ENCODE peak calls at places on chromosomes 16 and 17, in eight cellular contexts. One of them, this sample, is unnamed.

GRCh38 chr17:50381260-50381815 is 8.3 kb downstream of the EME1 start:
- DNase-seq in lower leg skin: no peak
- DNase-seq in gastrocnemius medialis: no peak
- DNase-seq in lower lobe of right lung: no peak
- DNase-seq in B cell: no peak
- DNase-seq in upper lobe of right lung: no peak
- DNase-seq in left ventricle myocardium inferior: no peak
- DNase-seq in GM20000: no peak
- DNase-seq in this sample: no peak

GRCh38 chr17:60641810-60642220 is 35.8 kb upstream of the BCAS3 start:
- DNase-seq in B cell: peak
- DNase-seq in gastrocnemius medialis: peak
- DNase-seq in lower lobe of right lung: no peak
- DNase-seq in upper lobe of right lung: no peak
- DNase-seq in lower leg skin: peak
- DNase-seq in left ventricle myocardium inferior: no peak
- DNase-seq in GM20000: peak
- DNase-seq in this sample: peak

GRCh38 chr17:14784997-14785696 is 480.0 kb downstream of the PMP22 start:
- DNase-seq in GM20000: no peak
- DNase-seq in upper lobe of right lung: no peak
- DNase-seq in gastrocnemius medialis: no peak
- DNase-seq in lower leg skin: no peak
- DNase-seq in lower lobe of right lung: no peak
- DNase-seq in B cell: no peak
- DNase-seq in left ventricle myocardium inferior: no peak
- DNase-seq in this sample: peak

GRCh38 chr16:57167951-57168350 is 17.9 kb downstream of the PSME3IP1 start:
- DNase-seq in lower leg skin: no peak
- DNase-seq in lower lobe of right lung: no peak
- DNase-seq in GM20000: peak
- DNase-seq in B cell: peak
- DNase-seq in gastrocnemius medialis: no peak
- DNase-seq in upper lobe of right lung: no peak
- DNase-seq in left ventricle myocardium inferior: no peak
- DNase-seq in this sample: peak

GRCh38 chr17:54948380-54948779 is 20.1 kb downstream of the COX11 start:
- DNase-seq in B cell: no peak
- DNase-seq in upper lobe of right lung: no peak
- DNase-seq in gastrocnemius medialis: no peak
- DNase-seq in lower leg skin: no peak
- DNase-seq in lower lobe of right lung: no peak
- DNase-seq in GM20000: no peak
- DNase-seq in left ventricle myocardium inferior: no peak
- DNase-seq in this sample: peak

GRCh38 chr16:89442588-89442987 is 47.8 kb downstream of the ANKRD11 start:
- DNase-seq in gastrocnemius medialis: peak
- DNase-seq in GM20000: no peak
- DNase-seq in lower leg skin: no peak
- DNase-seq in B cell: no peak
- DNase-seq in upper lobe of right lung: no peak
- DNase-seq in lower lobe of right lung: no peak
- DNase-seq in left ventricle myocardium inferior: no peak
- DNase-seq in this sample: peak

GRCh38 chr17:45087496-45087975 is 26.4 kb downstream of the NMT1 start:
- DNase-seq in left ventricle myocardium inferior: no peak
- DNase-seq in B cell: no peak
- DNase-seq in GM20000: no peak
- DNase-seq in lower lobe of right lung: no peak
- DNase-seq in upper lobe of right lung: no peak
- DNase-seq in gastrocnemius medialis: peak
- DNase-seq in lower leg skin: no peak
- DNase-seq in this sample: no peak

GRCh38 chr17:80879723-80880649 is 111.7 kb upstream of the CHMP6 start:
- DNase-seq in gastrocnemius medialis: peak
- DNase-seq in left ventricle myocardium inferior: peak
- DNase-seq in GM20000: no peak
- DNase-seq in lower lobe of right lung: peak
- DNase-seq in lower leg skin: no peak
- DNase-seq in upper lobe of right lung: peak
- DNase-seq in B cell: no peak
- DNase-seq in this sample: peak

GRCh38 chr17:35241520-35241919 is 1.4 kb upstream of the SLFN5 start:
- DNase-seq in lower lobe of right lung: no peak
- DNase-seq in left ventricle myocardium inferior: no peak
- DNase-seq in B cell: no peak
- DNase-seq in lower leg skin: no peak
- DNase-seq in gastrocnemius medialis: peak
- DNase-seq in GM20000: no peak
- DNase-seq in upper lobe of right lung: no peak
- DNase-seq in this sample: peak

GRCh38 chr17:28735242-28735722 is 6.7 kb downstream of the NEK8 start:
- DNase-seq in GM20000: no peak
- DNase-seq in lower lobe of right lung: peak
- DNase-seq in upper lobe of right lung: no peak
- DNase-seq in gastrocnemius medialis: peak
- DNase-seq in lower leg skin: no peak
- DNase-seq in left ventricle myocardium inferior: no peak
- DNase-seq in B cell: no peak
- DNase-seq in this sample: no peak

GRCh38 chr17:63442549-63443035 is 3.5 kb downstream of the CYB561 start:
- DNase-seq in GM20000: peak
- DNase-seq in lower lobe of right lung: no peak
- DNase-seq in upper lobe of right lung: no peak
- DNase-seq in lower leg skin: no peak
- DNase-seq in B cell: peak
- DNase-seq in left ventricle myocardium inferior: no peak
- DNase-seq in gastrocnemius medialis: no peak
- DNase-seq in this sample: peak

GRCh38 chr17:38672788-38673713 is 1.7 kb downstream of the EPOP start:
- DNase-seq in lower lobe of right lung: no peak
- DNase-seq in B cell: peak
- DNase-seq in gastrocnemius medialis: no peak
- DNase-seq in left ventricle myocardium inferior: no peak
- DNase-seq in GM20000: no peak
- DNase-seq in lower leg skin: no peak
- DNase-seq in upper lobe of right lung: no peak
- DNase-seq in this sample: peak

GRCh38 chr17:81245665-81246342 is 6.7 kb downstream of the NDUFAF8 start:
- DNase-seq in GM20000: no peak
- DNase-seq in upper lobe of right lung: no peak
- DNase-seq in lower lobe of right lung: peak
- DNase-seq in left ventricle myocardium inferior: no peak
- DNase-seq in gastrocnemius medialis: no peak
- DNase-seq in lower leg skin: no peak
- DNase-seq in B cell: no peak
- DNase-seq in this sample: no peak

GRCh38 chr17:81641825-81642489 is 5.0 kb downstream of the TSPAN10 start:
- DNase-seq in gastrocnemius medialis: no peak
- DNase-seq in lower leg skin: no peak
- DNase-seq in B cell: no peak
- DNase-seq in GM20000: no peak
- DNase-seq in lower lobe of right lung: no peak
- DNase-seq in upper lobe of right lung: no peak
- DNase-seq in left ventricle myocardium inferior: no peak
- DNase-seq in this sample: no peak

GRCh38 chr17:6799738-6800137 is 23.7 kb downstream of the FBXO39 start:
- DNase-seq in gastrocnemius medialis: no peak
- DNase-seq in lower leg skin: no peak
- DNase-seq in B cell: no peak
- DNase-seq in upper lobe of right lung: no peak
- DNase-seq in left ventricle myocardium inferior: no peak
- DNase-seq in GM20000: no peak
- DNase-seq in lower lobe of right lung: no peak
- DNase-seq in this sample: no peak

GRCh38 chr17:6796017-6796886 is 20.2 kb downstream of the FBXO39 start:
- DNase-seq in GM20000: no peak
- DNase-seq in gastrocnemius medialis: no peak
- DNase-seq in upper lobe of right lung: no peak
- DNase-seq in left ventricle myocardium inferior: no peak
- DNase-seq in B cell: no peak
- DNase-seq in lower lobe of right lung: no peak
- DNase-seq in lower leg skin: no peak
- DNase-seq in this sample: no peak

GRCh38 chr17:6797718-6798351 is 21.8 kb downstream of the FBXO39 start:
- DNase-seq in lower leg skin: no peak
- DNase-seq in lower lobe of right lung: no peak
- DNase-seq in left ventricle myocardium inferior: no peak
- DNase-seq in upper lobe of right lung: no peak
- DNase-seq in gastrocnemius medialis: no peak
- DNase-seq in GM20000: no peak
- DNase-seq in B cell: no peak
- DNase-seq in this sample: no peak

GRCh38 chr17:6796887-6797490 is 21.0 kb downstream of the FBXO39 start:
- DNase-seq in lower lobe of right lung: no peak
- DNase-seq in left ventricle myocardium inferior: no peak
- DNase-seq in lower leg skin: no peak
- DNase-seq in upper lobe of right lung: no peak
- DNase-seq in B cell: no peak
- DNase-seq in gastrocnemius medialis: no peak
- DNase-seq in GM20000: no peak
- DNase-seq in this sample: no peak

GRCh38 chr17:6800422-6801027 is 24.5 kb downstream of the FBXO39 start:
- DNase-seq in GM20000: no peak
- DNase-seq in gastrocnemius medialis: no peak
- DNase-seq in B cell: no peak
- DNase-seq in upper lobe of right lung: no peak
- DNase-seq in lower leg skin: no peak
- DNase-seq in left ventricle myocardium inferior: no peak
- DNase-seq in lower lobe of right lung: no peak
- DNase-seq in this sample: no peak
- TF ChIP-seq CTCF in GM20000: no peak
- TF ChIP-seq CTCF in gastrocnemius medialis: no peak
- TF ChIP-seq CTCF in B cell: peak
- TF ChIP-seq CTCF in upper lobe of right lung: peak
- TF ChIP-seq CTCF in lower leg skin: no peak
- TF ChIP-seq CTCF in left ventricle myocardium inferior: peak
- TF ChIP-seq CTCF in lower lobe of right lung: peak
- TF ChIP-seq CTCF in this sample: no peak

GRCh38 chr16:87053016-87053982 is 263.9 kb downstream of the C16orf95 start:
- DNase-seq in lower leg skin: no peak
- DNase-seq in upper lobe of right lung: no peak
- DNase-seq in left ventricle myocardium inferior: no peak
- DNase-seq in B cell: no peak
- DNase-seq in gastrocnemius medialis: no peak
- DNase-seq in lower lobe of right lung: no peak
- DNase-seq in GM20000: no peak
- DNase-seq in this sample: no peak
- TF ChIP-seq CTCF in lower leg skin: no peak
- TF ChIP-seq CTCF in upper lobe of right lung: no peak
- TF ChIP-seq CTCF in left ventricle myocardium inferior: no peak
- TF ChIP-seq CTCF in B cell: no peak
- TF ChIP-seq CTCF in gastrocnemius medialis: no peak
- TF ChIP-seq CTCF in lower lobe of right lung: no peak
- TF ChIP-seq CTCF in GM20000: no peak
- TF ChIP-seq CTCF in this sample: no peak

DNA sequence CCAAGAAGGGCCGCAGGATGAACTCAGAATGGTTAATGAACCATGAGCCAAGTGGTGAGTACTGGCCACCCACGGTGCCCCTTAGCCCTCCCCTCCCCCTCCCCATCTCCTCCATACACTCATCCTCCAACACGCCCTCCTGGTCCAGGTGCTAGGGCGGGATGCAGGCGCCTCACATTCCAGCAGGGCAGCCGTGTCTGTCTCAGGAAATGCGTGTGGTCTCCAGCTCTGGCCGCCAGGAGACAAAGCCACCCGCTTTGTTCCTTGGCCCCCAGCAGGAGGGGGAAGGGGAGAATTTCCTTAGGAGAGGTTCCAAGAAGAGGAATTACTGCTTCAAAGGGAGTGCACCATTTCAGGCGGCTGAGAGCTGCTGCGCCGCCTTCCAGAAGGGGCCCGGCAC is 29.8 kb upstream of the RMI2 start:
- DNase-seq in B cell: no peak
- DNase-seq in upper lobe of right lung: no peak
- DNase-seq in lower lobe of right lung: no peak
- DNase-seq in left ventricle myocardium inferior: no peak
- DNase-seq in gastrocnemius medialis: no peak
- DNase-seq in lower leg skin: no peak
- DNase-seq in GM20000: no peak
- DNase-seq in this sample: no peak
- TF ChIP-seq CTCF in B cell: no peak
- TF ChIP-seq CTCF in upper lobe of right lung: no peak
- TF ChIP-seq CTCF in lower lobe of right lung: no peak
- TF ChIP-seq CTCF in left ventricle myocardium inferior: peak
- TF ChIP-seq CTCF in gastrocnemius medialis: no peak
- TF ChIP-seq CTCF in lower leg skin: no peak
- TF ChIP-seq CTCF in GM20000: no peak
- TF ChIP-seq CTCF in this sample: no peak

DNA sequence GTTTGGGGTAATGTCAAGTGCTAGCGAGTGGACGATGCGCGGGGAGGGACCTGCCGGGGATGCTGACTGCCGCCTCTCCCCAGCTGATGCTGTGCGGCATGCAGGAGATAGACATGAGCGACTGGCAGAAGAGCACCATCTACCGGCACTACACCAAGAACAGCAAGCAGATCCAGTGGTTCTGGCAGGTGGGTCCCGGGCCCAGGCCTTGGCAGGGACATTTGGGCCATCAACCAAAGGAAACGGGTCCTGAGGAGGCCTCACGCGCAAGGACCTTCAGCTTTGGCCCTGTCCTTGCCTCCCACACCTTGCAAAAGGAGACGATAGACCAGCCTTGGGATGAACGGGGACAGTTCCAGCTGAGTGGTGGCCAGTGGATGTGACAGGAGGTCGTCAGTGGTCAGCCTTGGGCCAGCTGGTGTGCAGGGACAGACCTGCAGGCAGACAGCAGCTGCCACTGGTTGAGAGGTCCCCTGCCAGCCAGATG is 13.6 kb upstream of the CLEC18A start:
- DNase-seq in gastrocnemius medialis: no peak
- DNase-seq in GM20000: no peak
- DNase-seq in lower lobe of right lung: peak
- DNase-seq in lower leg skin: no peak
- DNase-seq in left ventricle myocardium inferior: no peak
- DNase-seq in B cell: no peak
- DNase-seq in upper lobe of right lung: no peak
- DNase-seq in this sample: no peak
- TF ChIP-seq CTCF in gastrocnemius medialis: no peak
- TF ChIP-seq CTCF in GM20000: no peak
- TF ChIP-seq CTCF in lower lobe of right lung: no peak
- TF ChIP-seq CTCF in lower leg skin: no peak
- TF ChIP-seq CTCF in left ventricle myocardium inferior: peak
- TF ChIP-seq CTCF in B cell: no peak
- TF ChIP-seq CTCF in upper lobe of right lung: no peak
- TF ChIP-seq CTCF in this sample: no peak

GRCh38 chr16:66266436-66267286 is 99.8 kb upstream of the CDH5 start:
- DNase-seq in B cell: no peak
- DNase-seq in GM20000: no peak
- DNase-seq in lower lobe of right lung: peak
- DNase-seq in upper lobe of right lung: peak
- DNase-seq in gastrocnemius medialis: peak
- DNase-seq in left ventricle myocardium inferior: peak
- DNase-seq in lower leg skin: peak
- DNase-seq in this sample: no peak
- TF ChIP-seq CTCF in B cell: no peak
- TF ChIP-seq CTCF in GM20000: no peak
- TF ChIP-seq CTCF in lower lobe of right lung: no peak
- TF ChIP-seq CTCF in upper lobe of right lung: no peak
- TF ChIP-seq CTCF in gastrocnemius medialis: no peak
- TF ChIP-seq CTCF in left ventricle myocardium inferior: peak
- TF ChIP-seq CTCF in lower leg skin: no peak
- TF ChIP-seq CTCF in this sample: no peak